ENCODE peak calls at places on chromosomes 16 and 17, in seven cellular contexts. M is H1, E is IMR-90, P is H9, X is mesendoderm, U is mesenchymal stem cell, C is trophoblast cell. D is an unnamed sample. For H3K4me1, the result is how much of the 10 kb centered on the place peaks cover.

GRCh38 chr16:25950586-25951201 is 258.9 kb downstream of the HS3ST4 start:
- DNase-seq in C (peak), X (peak), P (peak), E (no peak), U (no peak), M (peak), D (peak)

GRCh38 chr17:79792984-79793923 is 3.6 kb downstream of the CBX8 start:
- DNase-seq in U (peak), P (no peak), M (peak), E (peak), X (peak), C (no peak), D (no peak)

GRCh38 chr17:36947922-36948716 is 635 bp upstream of the AATF start:
- DNase-seq in P (no peak), M (no peak), U (no peak), E (no peak), X (peak), C (no peak), D (no peak)

GRCh38 chr16:27373312-27373711 is 28.7 kb upstream of the IL21R start:
- DNase-seq in M (no peak), X (no peak), E (no peak), P (no peak), U (no peak), C (no peak), D (no peak)

GRCh38 chr16:9091867-9092281 is 430 bp downstream of the HAPSTR1 start:
- DNase-seq in X (peak), U (peak), C (peak), P (no peak), M (peak), E (no peak), D (peak)

GRCh38 chr16:48950184-48950583 is 331.5 kb downstream of the CBLN1 start:
- DNase-seq in C (no peak), X (no peak), P (no peak), E (peak), M (no peak), U (no peak), D (no peak)

GRCh38 chr16:80459331-80459777 is 81.4 kb upstream of the DYNLRB2 start:
- DNase-seq in E (no peak), C (peak), X (peak), U (no peak), P (no peak), M (no peak), D (no peak)

GRCh38 chr16:67184453-67185002 is 765 bp upstream of the MATCAP1 start:
- DNase-seq in M (peak), P (no peak), X (peak), U (no peak), C (no peak), E (no peak), D (no peak)

GRCh38 chr17:77821114-77821513 is 137.4 kb upstream of the TNRC6C start:
- DNase-seq in X (peak), E (no peak), M (no peak), C (no peak), P (peak), U (no peak), D (no peak)

GRCh38 chr17:6426356-6427101 is 8.4 kb downstream of the AIPL1 start:
- DNase-seq in E (no peak), M (no peak), X (no peak), C (no peak), U (no peak), P (no peak), D (no peak)

GRCh38 chr17:81601525-81602120 is 35.3 kb downstream of the NPLOC4 start:
- DNase-seq in M (peak), P (peak), U (peak), C (peak), X (peak), E (peak), D (peak)

GRCh38 chr17:49031965-49032928 is 35.1 kb downstream of the IGF2BP1 start:
- DNase-seq in E (peak), U (peak), P (peak), M (peak), X (peak), C (peak), D (peak)

GRCh38 chr17:1743094-1743452 is 402 bp downstream of the SERPINF2 start:
- DNase-seq in E (no peak), P (no peak), C (no peak), M (no peak), U (no peak), X (no peak), D (no peak)

GRCh38 chr17:38853292-38854219 is at the start of gene RPL23:
- DNase-seq in U (peak), X (peak), C (peak), P (peak), E (peak), M (peak), D (peak)

GRCh38 chr17:82200743-82201497 is 11.7 kb downstream of the CCDC57 start:
- DNase-seq in U (peak), P (no peak), E (no peak), X (no peak), M (no peak), C (no peak), D (no peak)

GRCh38 chr16:9012848-9013507 is 49.3 kb upstream of the USP7 start:
- DNase-seq in X (peak), U (peak), P (peak), M (peak), C (peak), E (no peak), D (peak)

GRCh38 chr17:66275651-66276050 is 26.8 kb upstream of the PRKCA start:
- DNase-seq in M (no peak), P (no peak), X (no peak), E (peak), U (peak), C (peak), D (no peak)

GRCh38 chr16:56163938-56164337 is 27.4 kb upstream of the GNAO1 start:
- DNase-seq in M (no peak), E (no peak), C (no peak), P (no peak), X (no peak), U (no peak), D (no peak)

GRCh38 chr16:15916323-15916722 is 27.9 kb upstream of the CEP20 start:
- DNase-seq in U (no peak), C (no peak), E (no peak), M (no peak), X (no peak), P (no peak), D (no peak)

GRCh38 chr17:20074489-20074888 is 65.3 kb downstream of the SPECC1 start:
- DNase-seq in P (no peak), E (no peak), X (no peak), M (no peak), U (no peak), C (no peak), D (no peak)
- H3K4me1 ChIP-seq in P (under half), E (under half), X (under half), M (under half), U (under half), C (under half), D (under half)

DNA sequence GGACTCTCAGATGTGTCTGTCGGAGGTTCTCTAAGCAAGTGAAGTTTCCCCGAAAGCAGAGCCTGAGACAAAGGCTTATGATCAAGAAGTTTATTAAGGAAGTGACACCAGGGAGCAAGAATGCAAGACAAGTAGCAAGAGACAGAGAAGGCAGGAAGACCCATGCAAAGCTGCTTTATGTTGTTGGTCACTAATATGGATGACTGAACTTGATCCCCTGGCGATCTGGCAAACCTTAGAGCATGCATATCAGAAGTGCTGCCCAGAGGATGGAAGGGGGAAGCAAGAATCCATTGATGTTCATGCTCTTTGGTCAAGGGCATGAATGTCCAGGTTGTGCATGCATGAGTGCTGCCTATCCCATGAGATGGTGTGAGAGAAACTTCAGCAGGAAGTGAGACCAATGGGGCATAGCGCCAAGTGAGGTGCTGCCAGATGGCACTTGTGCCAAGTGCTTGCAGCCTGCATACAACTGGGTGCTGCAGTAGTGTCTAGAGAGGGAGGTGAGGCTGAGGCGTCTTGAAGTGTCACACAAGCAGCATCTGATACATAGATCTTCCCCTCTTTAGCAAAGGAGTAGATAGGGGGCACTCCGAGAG is 176.5 kb downstream of the SALL1 start:
- DNase-seq in U (no peak), M (no peak), E (no peak), C (no peak), X (peak), P (no peak), D (no peak)
- H4K8ac ChIP-seq in U (no peak), M (no peak), E (no peak), C (no peak), X (no peak), P (no peak), D (no peak)

DNA sequence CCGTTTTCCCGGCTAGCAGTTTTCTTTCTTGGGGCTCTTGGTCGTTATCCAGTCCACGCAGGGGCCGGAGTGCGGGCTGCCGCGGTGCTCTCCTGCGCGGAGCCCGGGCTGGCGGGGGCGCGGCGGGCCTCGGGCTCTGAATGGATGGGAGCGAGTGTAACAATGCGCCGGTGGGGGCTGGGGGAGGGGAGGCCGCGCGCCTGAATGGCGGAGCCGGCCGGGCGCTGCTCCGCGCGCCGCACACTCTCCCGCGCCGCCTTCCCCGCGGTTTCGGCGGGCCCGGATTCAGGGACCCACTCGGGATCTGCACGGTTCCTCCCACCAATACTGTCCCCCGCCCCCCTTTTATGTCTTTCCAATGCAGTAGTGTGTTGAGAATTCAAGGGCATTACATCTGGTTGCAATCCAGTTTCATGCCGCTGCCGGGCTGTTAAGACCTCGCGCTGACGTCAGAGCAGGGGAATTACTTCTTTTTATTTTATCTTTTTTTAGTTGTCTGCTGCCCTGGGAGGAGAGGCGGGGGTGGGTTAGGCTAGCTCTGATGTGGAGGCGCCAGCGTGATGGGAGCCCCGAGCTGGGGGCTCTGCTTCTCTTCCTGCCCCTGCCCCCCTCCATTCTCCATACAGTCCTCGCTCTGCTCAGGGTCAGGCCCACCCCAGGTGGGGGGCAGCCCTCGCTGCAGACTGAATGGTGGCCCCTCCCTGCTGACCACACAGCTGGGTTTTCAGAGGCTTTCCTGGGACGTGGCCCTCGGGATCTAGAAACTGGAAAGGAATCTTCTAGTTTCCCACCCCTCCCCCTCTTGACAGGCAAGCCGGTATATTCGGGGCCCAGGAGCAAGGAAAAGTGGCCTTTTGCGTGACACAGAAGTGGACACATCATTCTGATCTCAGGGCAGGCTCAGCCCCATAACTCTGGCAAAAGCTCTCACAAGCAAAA is 1.7 kb downstream of the RAI1 start:
- DNase-seq in P (peak), U (peak), X (peak), E (peak), M (no peak), C (peak), D (no peak)
- H3K4me1 ChIP-seq in P (under half), U (under half), X (under half), E (under half), M (under half), C (under half), D (under half)

GRCh38 chr16:71780521-71781089 is 28.0 kb downstream of the AP1G1 start:
- DNase-seq in P (no peak), X (no peak), U (no peak), C (no peak), M (no peak), E (no peak), D (no peak)
- H4K8ac ChIP-seq in P (no peak), X (no peak), U (no peak), C (no peak), M (no peak), E (no peak), D (no peak)

GRCh38 chr17:27475981-27476895 is 20.0 kb downstream of the KSR1 start:
- DNase-seq in M (no peak), X (no peak), C (peak), E (no peak), P (no peak), U (no peak), D (no peak)

GRCh38 chr17:27473748-27474609 is 17.7 kb downstream of the KSR1 start:
- DNase-seq in P (no peak), C (no peak), X (peak), U (peak), E (no peak), M (no peak), D (no peak)

GRCh38 chr17:27471321-27472269 is 15.3 kb downstream of the KSR1 start:
- DNase-seq in U (no peak), C (peak), P (no peak), E (peak), X (no peak), M (no peak), D (no peak)

GRCh38 chr17:27475070-27475673 is 18.9 kb downstream of the KSR1 start:
- DNase-seq in U (no peak), M (no peak), E (no peak), X (no peak), C (no peak), P (no peak), D (no peak)

GRCh38 chr17:27473190-27473747 is 17.0 kb downstream of the KSR1 start:
- DNase-seq in M (no peak), X (no peak), U (no peak), C (no peak), P (no peak), E (no peak), D (no peak)
- H3K4me1 ChIP-seq in M (under half), X (under half), U (under half), C (under half), P (under half), E (under half), D (under half)

DNA sequence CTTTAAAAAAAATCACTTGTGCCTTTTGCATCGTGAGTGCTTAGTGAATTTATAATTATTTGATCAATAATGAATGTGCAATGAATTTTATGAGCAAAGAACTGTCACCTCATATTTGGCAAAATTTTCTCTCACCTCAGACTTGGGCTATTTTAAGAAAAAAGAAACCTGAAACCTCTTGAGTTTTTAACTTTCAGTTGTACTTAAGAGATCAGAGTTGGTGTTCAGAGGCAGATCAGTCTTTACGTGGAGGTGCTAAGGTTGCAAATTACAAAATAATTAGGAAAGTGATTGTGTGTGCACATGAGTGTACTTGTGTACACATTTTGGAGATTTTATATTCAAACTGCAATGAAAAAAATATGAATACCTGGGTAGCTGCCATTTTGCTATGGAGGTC is 218.7 kb upstream of the RBFOX1 start:
- DNase-seq in P (no peak), M (no peak), C (no peak), X (no peak), U (no peak), E (no peak), D (no peak)
- H4K8ac ChIP-seq in P (no peak), M (no peak), C (no peak), X (no peak), U (no peak), E (no peak), D (no peak)

DNA sequence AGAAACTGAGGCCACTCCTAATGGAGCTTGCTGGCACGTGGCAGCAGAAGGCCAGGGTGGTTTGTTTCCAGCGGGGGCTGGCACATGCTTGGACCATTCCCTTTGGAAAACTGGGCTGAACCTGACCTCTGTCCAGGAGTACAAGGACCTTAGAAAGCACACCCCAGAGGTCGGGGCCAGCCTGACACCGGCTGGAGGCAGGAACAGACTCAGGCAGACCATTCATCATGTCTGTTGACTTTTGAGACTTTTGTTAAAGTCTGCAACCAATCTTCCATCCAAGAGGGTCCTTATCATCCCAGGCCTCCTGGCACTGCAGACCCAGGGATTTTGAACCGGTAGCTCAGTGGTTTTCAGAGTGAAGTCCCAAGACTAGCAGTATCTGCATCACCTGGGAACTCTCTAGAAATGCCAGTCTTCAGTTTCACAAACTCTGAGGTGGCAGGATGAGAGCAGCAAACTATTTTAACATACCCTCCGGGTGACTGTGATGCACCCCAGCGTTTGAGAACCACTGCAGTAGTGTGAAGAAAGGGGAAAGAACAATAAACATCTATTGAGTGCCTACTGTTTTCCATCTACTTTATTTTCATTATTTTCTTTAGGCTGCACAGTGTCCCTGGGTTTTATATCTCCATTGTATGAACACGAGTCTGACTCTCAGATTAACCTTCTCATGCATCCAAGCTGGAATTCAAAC is 145.3 kb upstream of the PLCG2 start:
- DNase-seq in C (no peak), X (no peak), E (no peak), M (no peak), U (no peak), P (no peak), D (no peak)
- H3K4me1 ChIP-seq in C (under half), X (under half), E (under half), M (under half), U (under half), P (under half), D (under half)

GRCh38 chr17:19492140-19492539 is 41.5 kb upstream of the SLC47A1 start:
- DNase-seq in M (no peak), E (no peak), P (peak), U (no peak), X (no peak), C (no peak), D (no peak)

GRCh38 chr17:19497616-19498015 is 36.0 kb upstream of the SLC47A1 start:
- DNase-seq in X (no peak), U (no peak), E (no peak), P (no peak), C (no peak), M (no peak), D (no peak)

GRCh38 chr17:19495828-19496227 is 37.8 kb upstream of the SLC47A1 start:
- DNase-seq in P (no peak), C (no peak), M (no peak), E (no peak), X (no peak), U (no peak), D (no peak)

DNA sequence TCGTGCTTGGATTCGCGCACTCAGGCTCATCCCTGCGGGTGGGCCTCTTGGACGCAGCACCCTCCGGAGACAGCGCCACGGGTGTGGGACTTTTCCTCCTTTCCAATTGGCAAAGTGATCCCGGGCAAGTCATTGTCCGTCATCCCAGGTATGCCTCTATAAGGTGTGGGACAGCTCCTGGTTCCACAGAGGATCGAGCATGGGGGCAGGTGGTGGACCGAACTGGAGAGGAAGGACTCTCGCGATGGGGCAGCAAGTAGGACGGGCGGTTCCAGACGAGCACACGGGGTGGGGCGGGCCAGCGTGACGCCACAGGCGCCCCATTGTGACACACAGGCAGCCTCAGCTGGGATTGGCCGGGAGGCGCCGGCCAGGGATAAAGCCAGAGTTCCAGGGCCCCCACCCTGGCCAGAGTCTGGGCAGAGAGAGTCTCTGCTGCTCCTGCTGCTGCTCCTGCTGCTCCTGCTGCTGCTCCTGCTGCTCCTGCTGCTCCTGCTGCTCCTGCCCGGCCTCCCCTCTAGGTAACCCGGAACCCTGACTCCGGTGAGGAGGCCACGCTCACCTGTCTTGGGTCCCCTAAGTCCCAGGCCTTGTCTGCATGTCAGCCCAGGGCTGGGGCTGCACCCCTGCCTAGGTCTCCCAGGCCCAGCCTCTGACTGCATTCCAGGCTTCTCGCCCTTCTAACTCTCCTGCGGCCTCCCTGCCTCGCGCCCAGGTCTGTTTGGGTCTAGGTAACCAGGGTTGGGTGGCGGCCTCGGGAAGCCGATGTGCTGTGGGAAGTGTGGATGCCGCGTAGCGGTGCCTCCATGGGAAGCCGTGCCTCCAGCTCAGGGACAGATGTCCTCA is 38.5 kb upstream of the SLC47A1 start:
- DNase-seq in M (no peak), C (no peak), X (no peak), P (no peak), U (no peak), E (no peak), D (no peak)
- H4K8ac ChIP-seq in M (peak), C (no peak), X (no peak), P (no peak), U (no peak), E (no peak), D (peak)

D was measured in neuronal stem cell.